ENCODE peak calls at places on chromosomes 7 and 10, in five cellular contexts. A is H7, W is HT1080, Q is lower lobe of right lung, N is H9. Y is an unnamed sample.

GRCh38 chr10:73867126-73867807 is 7.1 kb downstream of the CAMK2G start:
- DNase-seq in A (peak; percentile 75), W (no peak), Q (no peak), N (no peak), Y (no peak)

GRCh38 chr10:42976353-42977031 is 100.4 kb upstream of the RET start:
- DNase-seq in A (no peak), W (no peak), Q (no peak), N (no peak), Y (no peak)

GRCh38 chr7:68306692-68307107 is 1291.6 kb upstream of the AUTS2 start:
- DNase-seq in A (no peak), W (no peak), Q (no peak), N (no peak), Y (peak; percentile 14)

GRCh38 chr10:69716711-69717560 is 84.8 kb upstream of the COL13A1 start:
- DNase-seq in A (peak; percentile 92), W (no peak), Q (peak; percentile 77), N (peak; percentile 78), Y (peak; percentile 60)

GRCh38 chr7:44595934-44596635 is 10.3 kb upstream of the OGDH start:
- DNase-seq in A (no peak), W (peak; percentile 34), Q (no peak), N (no peak), Y (no peak)

GRCh38 chr10:104353325-104354048 is at the start of gene CFAP58:
- DNase-seq in A (peak; percentile 87), W (peak; percentile 80), Q (peak; percentile 95), N (peak; percentile 95), Y (peak; percentile 97)

GRCh38 chr10:97319671-97320479 is 804 bp downstream of the FRAT1 start:
- DNase-seq in A (peak; percentile 85), W (no peak), Q (peak; percentile 84), N (peak; percentile 70), Y (peak; percentile 31)

GRCh38 chr10:80081026-80081425 is 2.6 kb downstream of the TMEM254 start:
- DNase-seq in A (no peak), W (no peak), Q (no peak), N (no peak), Y (no peak)

GRCh38 chr7:132134814-132135445 is 441.3 kb downstream of the PLXNA4 start:
- DNase-seq in A (no peak), W (no peak), Q (no peak), N (no peak), Y (no peak)

GRCh38 chr7:69912846-69913245 is 314.6 kb downstream of the AUTS2 start:
- DNase-seq in A (no peak), W (no peak), Q (no peak), N (no peak), Y (no peak)

GRCh38 chr7:122637799-122638198 is 61.1 kb downstream of the RNF133 start:
- DNase-seq in A (no peak), W (no peak), Q (no peak), N (no peak), Y (no peak)

GRCh38 chr7:90717286-90718060 is 121.4 kb downstream of the CDK14 start:
- DNase-seq in A (no peak), W (no peak), Q (no peak), N (no peak), Y (no peak)

GRCh38 chr7:116500071-116500853 is 724 bp downstream of the CAV2 start:
- DNase-seq in A (peak; percentile 32), W (peak; percentile 73), Q (peak; percentile 61), N (peak; percentile 54), Y (peak; percentile 71)

Y was measured in A673.